ENCODE peak calls at places on chromosomes 5 and 9, in four cellular contexts. R is endothelial cell of umbilical vein, B is NB4, I is K562. F is an unnamed sample.

GRCh38 chr5:911601-912000 is 18.9 kb downstream of the TRIP13 start:
- DNase-seq in R (peak), B (no peak), I (no peak), F (no peak)

GRCh38 chr5:174295736-174296481 is 250.4 kb downstream of the NSG2 start:
- DNase-seq in R (no peak), B (no peak), I (no peak), F (no peak)

GRCh38 chr9:27086818-27087680 is 22.0 kb upstream of the TEK start:
- DNase-seq in R (no peak), B (no peak), I (no peak), F (no peak)

GRCh38 chr5:10975915-10976314 is 214.9 kb upstream of the DAP start:
- DNase-seq in R (no peak), B (peak), I (no peak), F (no peak)

GRCh38 chr5:174732040-174733020 is 7.9 kb downstream of the MSX2 start:
- DNase-seq in R (no peak), B (no peak), I (no peak), F (no peak)

GRCh38 chr5:149754481-149754880 is 24.4 kb downstream of the PPARGC1B start:
- DNase-seq in R (no peak), B (no peak), I (no peak), F (no peak)

GRCh38 chr5:56070795-56071539 is 76.2 kb upstream of the IL6ST start:
- DNase-seq in R (peak), B (peak), I (no peak), F (no peak)

GRCh38 chr9:14866200-14866749 is 44.0 kb downstream of the FREM1 start:
- DNase-seq in R (no peak), B (no peak), I (no peak), F (no peak)

GRCh38 chr5:170330568-170331054 is 33.0 kb upstream of the LCP2 start:
- DNase-seq in R (no peak), B (peak), I (no peak), F (no peak)

GRCh38 chr5:91562922-91563321 is 179.8 kb upstream of the ARRDC3 start:
- DNase-seq in R (no peak), B (no peak), I (no peak), F (no peak)

GRCh38 chr5:180618830-180619562 is 27.7 kb upstream of the SCGB3A1 start:
- DNase-seq in R (no peak), B (no peak), I (no peak), F (peak)

GRCh38 chr5:178511173-178511572 is 79.0 kb downstream of the COL23A1 start:
- DNase-seq in R (no peak), B (no peak), I (no peak), F (no peak)

GRCh38 chr5:1465966-1466471 is 20.8 kb upstream of the SLC6A3 start:
- DNase-seq in R (no peak), B (no peak), I (no peak), F (no peak)

GRCh38 chr9:84996049-84996448 is 326.5 kb downstream of the NTRK2 start:
- DNase-seq in R (no peak), B (no peak), I (no peak), F (no peak)

GRCh38 chr5:128213340-128213739 is 129.8 kb downstream of the SLC12A2 start:
- DNase-seq in R (peak), B (peak), I (peak), F (peak)

GRCh38 chr9:135147473-135147805 is 60.0 kb downstream of the OLFM1 start:
- DNase-seq in R (no peak), B (no peak), I (no peak), F (no peak)

GRCh38 chr5:92778261-92778660 is 802.8 kb downstream of the NR2F1-AS1 start:
- DNase-seq in R (no peak), B (no peak), I (no peak), F (no peak)

GRCh38 chr5:79521156-79521555 is 7.2 kb upstream of the HOMER1 start:
- DNase-seq in R (no peak), B (peak), I (no peak), F (no peak)

GRCh38 chr5:166952055-166952454 is 1339.4 kb upstream of the WWC1 start:
- DNase-seq in R (no peak), B (no peak), I (no peak), F (no peak)

GRCh38 chr9:76658510-76659231 is 105.6 kb upstream of the PCA3 start:
- DNase-seq in R (peak), B (peak), I (peak), F (peak)

GRCh38 chr5:136133416-136134383 is 1.1 kb downstream of the SMAD5 start:
- DNase-seq in R (peak), B (peak), I (peak), F (peak)

GRCh38 chr5:73307645-73308346 is 134.8 kb downstream of the TMEM174 start:
- DNase-seq in R (no peak), B (no peak), I (no peak), F (no peak)

GRCh38 chr5:151620463-151620844 is 29.3 kb upstream of the FAT2 start:
- DNase-seq in R (no peak), B (no peak), I (no peak), F (no peak)

GRCh38 chr9:128124873-128125574 is 2.5 kb downstream of the PTGES2 start:
- DNase-seq in R (peak), B (peak), I (peak), F (peak)

GRCh38 chr9:36969216-36969771 is 64.8 kb downstream of the PAX5 start:
- DNase-seq in R (no peak), B (no peak), I (no peak), F (no peak)
- TF ChIP-seq CTCF in R (no peak), B (peak), I (no peak), F (no peak)

GRCh38 chr5:96083361-96083881 is 121.8 kb upstream of the ELL2 start:
- DNase-seq in R (peak), B (no peak), I (peak), F (no peak)

GRCh38 chr5:96079962-96080361 is 118.3 kb upstream of the ELL2 start:
- DNase-seq in R (no peak), B (no peak), I (no peak), F (no peak)

GRCh38 chr5:96079075-96079474 is 117.4 kb upstream of the ELL2 start:
- DNase-seq in R (peak), B (peak), I (no peak), F (peak)

GRCh38 chr5:96081276-96081858 is 119.7 kb upstream of the ELL2 start:
- DNase-seq in R (peak), B (no peak), I (peak), F (no peak)

DNA sequence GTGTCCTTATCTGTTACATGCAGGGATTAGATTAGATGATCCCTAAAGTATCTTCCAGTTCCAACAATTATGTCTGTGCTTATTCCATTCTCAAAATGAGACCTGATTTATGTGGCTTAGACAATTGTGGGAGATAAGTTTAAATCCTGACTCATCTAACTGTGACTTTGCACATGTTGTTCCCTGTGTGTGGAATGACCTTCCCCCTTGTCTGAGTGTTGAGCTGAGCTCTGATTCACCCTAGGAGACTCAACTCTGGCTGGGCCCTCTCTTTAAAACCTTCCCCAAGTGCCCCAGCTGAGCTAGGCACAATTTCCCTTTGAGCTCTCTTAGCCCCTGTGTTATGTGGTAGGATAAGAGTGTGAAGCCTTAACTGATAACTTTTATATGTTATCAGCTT is 118.9 kb upstream of the ELL2 start:
- DNase-seq in R (peak), B (no peak), I (peak), F (no peak)
- TF ChIP-seq MYC in R (no peak), B (no peak), I (no peak), F (no peak)

DNA sequence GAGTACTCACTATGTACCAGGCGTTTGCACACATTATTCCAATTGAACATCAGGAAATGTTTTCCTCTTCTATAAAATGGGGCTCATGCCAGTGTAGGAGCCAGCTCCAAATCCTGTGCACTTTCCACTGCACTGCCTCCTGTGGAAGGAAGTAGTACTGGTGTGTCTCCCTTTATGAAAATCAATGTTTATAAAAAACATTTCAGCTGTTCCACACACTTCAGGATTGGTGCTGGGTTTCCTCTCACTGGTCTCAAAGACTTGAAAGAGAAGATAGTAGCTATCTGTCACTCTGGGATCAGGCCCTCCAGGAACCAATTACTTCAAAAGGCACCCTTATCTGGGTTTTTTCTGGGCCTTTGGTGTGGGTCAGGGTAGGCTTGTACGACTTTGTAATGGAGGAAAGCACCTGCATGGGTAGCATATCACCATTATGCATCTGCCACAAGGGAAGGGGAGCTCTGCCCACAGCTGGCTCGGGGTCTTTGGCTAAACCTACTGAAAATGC is 32.5 kb downstream of the RAB14 start:
- DNase-seq in R (peak), B (no peak), I (no peak), F (peak)
- TF ChIP-seq CTCF in R (peak), B (peak), I (peak), F (no peak)

DNA sequence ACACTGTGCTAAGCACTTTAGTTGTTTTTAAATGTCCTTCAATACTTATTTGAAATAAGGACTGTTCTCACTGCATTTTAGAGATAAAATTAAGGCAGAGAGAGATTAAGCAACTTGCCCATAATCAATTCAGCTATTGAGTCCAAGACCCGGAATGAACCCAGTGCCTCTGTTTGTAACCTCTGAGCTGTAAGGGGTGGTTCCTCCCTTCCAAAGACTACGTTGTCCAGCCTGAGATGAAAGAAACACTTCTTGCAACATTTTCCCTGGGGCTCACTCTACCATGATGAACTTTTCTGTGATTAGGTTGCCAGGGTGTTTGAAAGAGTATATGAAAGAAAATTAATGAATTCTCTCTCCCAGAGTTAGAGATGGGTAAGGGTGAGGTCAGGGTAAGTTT is 22.0 kb upstream of the MAP1B start:
- DNase-seq in R (no peak), B (no peak), I (no peak), F (no peak)
- TF ChIP-seq MYC in R (no peak), B (no peak), I (no peak), F (no peak)

GRCh38 chr5:51373880-51374523 is 9.2 kb upstream of the ISL1 start:
- DNase-seq in R (no peak), B (no peak), I (no peak), F (no peak)
- TF ChIP-seq CTCF in R (no peak), B (no peak), I (no peak), F (no peak)

GRCh38 chr5:57244331-57244730 is 70.5 kb downstream of the GPBP1 start:
- DNase-seq in R (no peak), B (no peak), I (no peak), F (no peak)
- TF ChIP-seq MYC in R (no peak), B (no peak), I (no peak), F (no peak)

GRCh38 chr5:163437309-163438182 is at the start of gene CCNG1:
- DNase-seq in R (peak), B (peak), I (peak), F (peak)
- TF ChIP-seq CTCF in R (no peak), B (no peak), I (peak), F (no peak)

DNA sequence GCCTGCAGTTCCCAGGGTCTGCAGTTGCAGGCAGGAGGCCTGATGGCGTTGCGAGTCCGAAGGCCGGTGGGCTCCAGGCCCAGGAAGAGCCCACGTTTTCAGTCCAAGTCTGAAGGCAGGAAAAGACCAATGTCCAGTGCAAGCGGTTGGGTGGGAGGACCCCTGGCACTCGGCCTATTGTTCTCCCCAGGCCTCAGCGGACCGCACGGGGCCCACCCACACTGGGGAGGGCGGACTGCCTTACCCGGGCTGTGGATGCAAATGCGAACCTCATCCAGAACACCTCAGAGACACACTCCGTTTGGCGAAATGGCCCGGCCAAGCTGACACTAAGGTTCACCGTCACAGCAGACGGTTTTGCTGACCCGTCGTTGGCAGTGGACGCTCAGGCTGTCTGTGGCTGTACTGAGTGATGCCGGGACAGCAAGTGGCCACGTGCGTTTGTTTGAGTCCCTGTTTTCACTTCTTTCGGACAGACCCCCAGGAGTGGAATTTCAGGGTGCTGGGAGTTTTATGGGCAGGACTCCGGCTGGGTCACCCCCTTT is 10.2 kb upstream of the SEC16A start:
- DNase-seq in R (no peak), B (no peak), I (no peak), F (no peak)
- TF ChIP-seq MYC in R (no peak), B (no peak), I (no peak), F (no peak)